ENCODE peak calls at places on chromosomes 5 and 9, in seven cellular contexts. B is mesenchymal stem cell, K is neuronal stem cell, E is H9, G is IMR-90, P is H1, Z is trophoblast cell. R is an unnamed sample.

GRCh38 chr5:10479226-10479721 is 37.6 kb downstream of the ROPN1L start:
- DNase-seq in B (peak), K (no peak), Z (no peak), G (peak), E (no peak), P (no peak), R (peak)

GRCh38 chr5:13477118-13477737 is 467.3 kb downstream of the DNAH5 start:
- DNase-seq in Z (peak), P (no peak), K (no peak), G (peak), B (peak), E (no peak), R (no peak)

GRCh38 chr5:52771343-52772039 is 16.2 kb upstream of the ITGA1 start:
- DNase-seq in G (no peak), K (no peak), Z (no peak), B (no peak), P (no peak), E (no peak), R (no peak)

GRCh38 chr9:74800226-74800625 is 87.5 kb downstream of the TRPM6 start:
- DNase-seq in Z (no peak), G (no peak), K (no peak), B (no peak), P (no peak), E (no peak), R (no peak)

GRCh38 chr5:16922430-16922829 is 13.7 kb downstream of the MYO10 start:
- DNase-seq in P (no peak), E (no peak), Z (no peak), G (no peak), B (no peak), K (no peak), R (no peak)

GRCh38 chr5:42306287-42306686 is 117.0 kb upstream of the GHR start:
- DNase-seq in G (no peak), Z (no peak), P (no peak), B (no peak), K (no peak), E (no peak), R (no peak)

GRCh38 chr5:1429501-1429900 is 15.7 kb downstream of the SLC6A3 start:
- DNase-seq in B (no peak), K (no peak), P (no peak), E (no peak), Z (no peak), G (no peak), R (no peak)

GRCh38 chr5:175378444-175379028 is 65.4 kb downstream of the DRD1 start:
- DNase-seq in K (no peak), E (no peak), G (peak), B (peak), Z (no peak), P (no peak), R (no peak)

GRCh38 chr5:81195334-81195929 is 37.7 kb upstream of the CKMT2 start:
- DNase-seq in G (no peak), K (no peak), Z (no peak), B (peak), P (no peak), E (no peak), R (no peak)

GRCh38 chr5:16841416-16841815 is 94.7 kb downstream of the MYO10 start:
- DNase-seq in G (no peak), P (no peak), Z (no peak), B (no peak), E (no peak), K (no peak), R (no peak)

GRCh38 chr9:35075358-35075757 is 2.9 kb upstream of the VCP start:
- DNase-seq in E (no peak), K (no peak), B (no peak), G (no peak), P (no peak), Z (no peak), R (no peak)

GRCh38 chr9:109307380-109308240 is 13.2 kb downstream of the EPB41L4B start:
- DNase-seq in Z (no peak), K (no peak), P (no peak), B (no peak), E (no peak), G (no peak), R (no peak)

GRCh38 chr9:13613296-13613695 is 333.8 kb upstream of the MPDZ start:
- DNase-seq in G (no peak), B (no peak), E (no peak), P (no peak), Z (no peak), K (no peak), R (no peak)

GRCh38 chr9:2923810-2924768 is 80.2 kb upstream of the PUM3 start:
- DNase-seq in B (no peak), G (no peak), Z (peak), P (no peak), E (peak), K (peak), R (peak)

GRCh38 chr5:77990020-77990419 is 213.9 kb upstream of the TBCA start:
- DNase-seq in B (no peak), K (no peak), E (peak), G (no peak), Z (no peak), P (no peak), R (peak)

GRCh38 chr9:105194234-105194633 is 50.2 kb upstream of the SLC44A1 start:
- DNase-seq in Z (no peak), B (no peak), K (no peak), E (no peak), G (no peak), P (no peak), R (no peak)

GRCh38 chr9:13181652-13182051 is 97.8 kb downstream of the MPDZ start:
- DNase-seq in P (no peak), G (peak), K (peak), Z (peak), E (no peak), B (peak), R (peak)

GRCh38 chr5:148850836-148851235 is 24.4 kb downstream of the ADRB2 start:
- DNase-seq in P (no peak), Z (no peak), K (no peak), G (no peak), E (no peak), B (no peak), R (no peak)

GRCh38 chr9:138045541-138046490 is 168.2 kb downstream of the CACNA1B start:
- DNase-seq in K (no peak), B (no peak), E (no peak), P (peak), G (no peak), Z (no peak), R (no peak)

GRCh38 chr5:53167836-53168235 is 58.3 kb upstream of the MOCS2 start:
- DNase-seq in G (peak), K (no peak), B (peak), E (no peak), Z (no peak), P (no peak), R (no peak)

GRCh38 chr5:78215972-78216371 is 78.5 kb downstream of the AP3B1 start:
- DNase-seq in G (no peak), B (no peak), P (no peak), E (no peak), Z (no peak), K (no peak), R (no peak)

GRCh38 chr5:56052735-56053134 is 58.0 kb upstream of the IL6ST start:
- DNase-seq in G (peak), P (no peak), E (no peak), Z (no peak), B (no peak), K (no peak), R (no peak)

GRCh38 chr9:127207734-127208410 is 56.7 kb upstream of the GARNL3 start:
- DNase-seq in G (no peak), K (no peak), P (no peak), E (no peak), B (no peak), Z (no peak), R (no peak)
- H2AK5ac ChIP-seq in G (no peak), K (no peak), P (no peak), E (no peak), B (no peak), Z (no peak), R (no peak)

GRCh38 chr9:136726631-136727191 is 14.3 kb downstream of the DIPK1B start:
- DNase-seq in G (peak), E (no peak), K (no peak), B (peak), P (no peak), Z (no peak), R (peak)
- H2AK5ac ChIP-seq in G (peak), E (no peak), K (no peak), B (no peak), P (no peak), Z (no peak), R (no peak)

DNA sequence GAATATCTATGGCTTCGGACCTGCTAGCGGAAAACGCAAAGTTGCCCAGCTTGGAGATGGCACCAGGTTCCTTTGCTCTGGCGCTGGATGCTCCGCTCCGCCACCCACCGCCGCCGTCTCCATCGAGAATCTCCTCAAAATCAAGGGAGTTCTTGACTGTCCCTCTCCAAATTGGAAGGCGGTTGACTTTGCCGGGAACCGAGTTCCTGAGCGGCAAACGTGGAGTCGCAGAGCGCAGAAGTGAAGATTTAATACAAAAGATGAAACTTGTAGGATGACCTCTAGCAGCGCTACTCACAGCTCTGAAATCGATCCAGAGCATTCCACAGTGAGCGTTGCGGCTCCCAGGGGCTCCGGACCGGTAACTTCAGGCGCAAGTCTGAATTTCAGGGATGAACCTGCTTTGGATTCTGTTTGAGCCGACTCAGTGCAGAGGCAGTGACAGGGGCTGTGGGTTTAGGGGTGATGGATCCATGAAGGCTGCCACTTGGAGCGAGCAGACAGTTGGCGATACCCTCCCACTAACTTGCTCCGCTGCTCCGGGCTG is 1641.5 kb upstream of the C9orf72 start:
- DNase-seq in B (peak), K (peak), Z (no peak), P (peak), G (no peak), E (peak), R (peak)
- H2AK5ac ChIP-seq in B (no peak), K (no peak), Z (no peak), P (no peak), G (no peak), E (no peak), R (no peak)

GRCh38 chr9:99998866-99999265 is 92.4 kb downstream of the STX17 start:
- DNase-seq in Z (no peak), B (no peak), G (no peak), P (no peak), E (no peak), K (no peak), R (no peak)

GRCh38 chr9:99998266-99998665 is 91.8 kb downstream of the STX17 start:
- DNase-seq in E (peak), B (no peak), P (peak), Z (no peak), K (no peak), G (no peak), R (peak)

DNA sequence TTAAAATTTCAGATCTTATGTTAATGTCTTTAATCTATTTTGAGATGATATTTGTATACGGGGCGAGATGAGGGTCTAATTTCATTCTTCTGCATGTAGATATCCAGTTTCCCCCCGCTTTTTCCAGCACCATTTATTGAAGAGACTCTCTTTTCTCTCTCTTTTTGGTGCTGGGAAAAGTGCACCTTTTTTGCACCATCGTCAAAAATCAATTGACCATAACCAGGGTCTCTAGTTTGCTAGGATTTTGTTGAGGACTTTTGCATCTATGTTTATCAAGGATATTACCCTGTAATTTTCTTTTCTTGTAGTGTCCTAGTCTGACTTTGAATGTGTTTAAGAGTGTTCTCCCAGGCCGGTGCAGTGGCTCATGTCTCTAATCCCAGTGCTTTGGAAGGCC is 93.3 kb downstream of the STX17 start:
- DNase-seq in P (no peak), K (no peak), G (no peak), Z (no peak), E (no peak), B (no peak), R (no peak)
- H2AK5ac ChIP-seq in P (no peak), K (no peak), G (no peak), Z (no peak), E (no peak), B (no peak), R (no peak)

DNA sequence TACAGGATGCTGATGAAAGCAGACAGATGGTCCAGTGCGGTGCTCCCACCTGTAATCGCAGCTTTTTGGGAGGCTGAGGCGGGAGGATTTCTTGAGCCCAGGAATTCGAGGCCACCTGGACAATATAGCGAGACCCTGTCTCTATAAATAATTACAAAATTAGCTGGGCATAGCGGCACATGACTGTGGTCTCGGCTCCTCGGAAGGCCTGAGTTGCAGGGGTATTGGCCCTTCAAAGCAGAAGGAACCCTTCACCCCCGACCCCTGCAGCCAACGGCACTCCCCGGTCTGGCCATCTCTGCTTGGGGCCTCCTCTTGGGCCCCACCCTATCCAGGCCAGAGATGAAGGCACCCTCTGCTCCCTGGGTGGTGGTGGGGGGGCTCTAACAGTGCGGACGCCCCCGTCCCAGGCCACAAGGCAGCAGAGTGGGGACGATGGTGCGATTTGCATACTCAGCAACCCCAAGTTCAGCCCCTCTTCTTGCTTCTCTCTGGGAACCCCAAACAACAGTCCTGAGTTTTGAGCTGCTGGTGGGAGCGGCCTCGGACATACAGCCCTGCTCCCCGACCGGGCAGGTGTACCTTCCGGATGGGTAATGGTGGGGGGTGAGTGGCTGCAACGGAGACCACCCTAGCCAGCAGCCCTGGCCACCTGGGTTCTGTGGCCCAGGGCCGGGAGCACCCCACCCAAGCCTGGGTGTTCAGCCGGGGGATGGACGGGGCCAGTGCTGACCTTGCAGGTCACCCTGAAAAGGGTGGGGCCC is 50.7 kb downstream of the NACC2 start:
- DNase-seq in P (no peak), G (no peak), K (no peak), Z (no peak), B (no peak), E (no peak), R (no peak)
- H2AK5ac ChIP-seq in P (no peak), G (no peak), K (no peak), Z (no peak), B (no peak), E (no peak), R (no peak)

DNA sequence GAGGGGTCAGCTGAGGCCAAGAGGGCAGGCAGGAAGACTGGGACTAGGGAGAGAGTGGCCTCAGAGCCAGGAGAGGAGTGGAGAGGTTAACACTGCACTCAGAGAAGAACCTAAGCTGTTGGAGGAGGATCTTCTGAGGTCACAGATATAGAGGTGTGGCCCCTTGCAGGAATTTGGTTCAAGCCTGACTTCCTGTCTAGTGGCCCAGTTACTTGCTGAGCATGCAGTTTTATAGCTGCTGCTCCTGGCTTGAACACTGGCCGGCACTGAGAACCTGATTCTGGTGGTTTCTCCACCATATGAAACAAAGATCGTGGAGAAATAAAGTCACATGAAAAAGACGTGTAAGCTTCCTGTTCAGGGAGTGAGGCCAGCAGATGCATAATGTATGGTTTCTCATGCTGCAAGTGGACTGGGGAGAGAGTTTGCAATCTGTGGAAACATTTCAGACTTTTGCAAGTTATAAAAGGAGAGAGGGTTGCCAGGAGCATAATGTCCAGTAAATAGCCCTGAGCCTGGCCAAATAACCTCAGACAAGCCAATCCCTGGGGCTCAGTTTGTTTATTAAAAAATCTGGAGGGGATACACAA is 82.6 kb downstream of the GALNT10 start:
- DNase-seq in P (no peak), Z (no peak), B (peak), E (no peak), G (peak), K (no peak), R (no peak)
- H2AK5ac ChIP-seq in P (no peak), Z (no peak), B (peak), E (no peak), G (no peak), K (no peak), R (no peak)

DNA sequence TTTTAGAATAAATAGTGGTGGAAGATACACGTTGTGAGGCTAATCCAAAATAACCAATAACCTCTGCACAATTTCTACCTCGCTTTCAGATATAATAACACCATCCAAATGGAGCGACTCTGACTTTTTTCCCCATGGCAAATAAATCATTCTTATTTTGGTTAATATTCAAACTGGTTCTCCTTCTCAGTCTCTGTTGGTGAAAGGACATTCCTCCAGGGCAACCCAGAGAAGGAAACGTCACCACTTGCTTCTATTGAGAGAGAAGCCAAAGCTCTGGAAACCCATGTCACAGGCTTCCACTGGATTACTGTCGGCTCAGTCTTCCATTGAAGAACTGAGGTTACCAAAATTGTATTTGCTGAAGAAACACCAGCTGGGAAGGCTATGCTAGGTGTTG is 8.3 kb upstream of the DAB2 start:
- DNase-seq in G (no peak), E (no peak), K (no peak), Z (no peak), B (no peak), P (no peak), R (no peak)
- H2AK5ac ChIP-seq in G (no peak), E (no peak), K (no peak), Z (no peak), B (no peak), P (no peak), R (no peak)

GRCh38 chr5:111685969-111686368 is 71.0 kb downstream of the NREP start:
- DNase-seq in P (no peak), G (no peak), K (no peak), E (peak), B (no peak), Z (no peak), R (peak)

GRCh38 chr5:111680737-111681413 is 76.1 kb downstream of the NREP start:
- DNase-seq in G (peak), B (peak), K (no peak), E (no peak), P (no peak), Z (no peak), R (no peak)

GRCh38 chr5:111679611-111680010 is 77.4 kb downstream of the NREP start:
- DNase-seq in B (no peak), P (no peak), E (no peak), Z (no peak), K (no peak), G (no peak), R (no peak)

GRCh38 chr5:111681414-111681790 is 75.6 kb downstream of the NREP start:
- DNase-seq in B (no peak), P (no peak), K (no peak), E (no peak), Z (no peak), G (peak), R (no peak)

GRCh38 chr5:111681791-111682190 is 75.2 kb downstream of the NREP start:
- DNase-seq in P (no peak), K (no peak), B (no peak), E (no peak), G (peak), Z (no peak), R (no peak)
- H2AK5ac ChIP-seq in P (no peak), K (no peak), B (peak), E (no peak), G (peak), Z (no peak), R (no peak)

DNA sequence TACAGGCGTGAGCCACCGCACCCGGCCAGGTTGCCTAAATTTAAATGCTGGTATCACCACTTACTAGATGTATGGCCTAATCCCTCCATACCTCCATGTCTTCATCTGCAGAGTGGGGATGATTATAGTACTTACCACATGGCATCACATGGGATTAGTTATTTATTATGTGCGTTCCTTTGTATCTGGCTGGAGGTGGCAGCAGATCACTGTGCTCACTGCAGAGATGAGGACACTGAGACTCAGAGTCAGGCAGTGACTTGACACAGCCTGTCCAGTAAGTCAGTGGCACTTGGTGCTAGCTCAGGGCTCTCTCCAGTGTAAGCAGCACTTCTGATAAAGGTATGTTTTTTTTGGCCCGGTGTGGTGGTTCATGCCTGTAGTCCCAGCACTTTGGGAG is 38.4 kb upstream of the HAND1 start:
- DNase-seq in G (no peak), Z (no peak), P (no peak), E (no peak), B (no peak), K (no peak), R (peak)
- H2AK5ac ChIP-seq in G (no peak), Z (peak), P (no peak), E (no peak), B (no peak), K (no peak), R (no peak)

R was measured in mesendoderm.